ENCODE peak calls at places on chromosomes 1 and 21, in six cellular contexts. R is HCT116, E is upper lobe of left lung, P is HepG2, Z is GM12878, J is K562. O is an unnamed sample. For H3K4me1, the result is how much of the 10 kb centered on the place peaks cover.

GRCh38 chr1:200038645-200038986 is 11.1 kb downstream of the NR5A2 start:
- ATAC-seq in E (no peak), J (no peak), R (no peak), Z (no peak), P (no peak), O (no peak)

GRCh38 chr1:65065535-65066378 is 82.2 kb upstream of the AK4 start:
- ATAC-seq in E (no peak), R (no peak), Z (no peak), P (peak), J (no peak), O (no peak)

GRCh38 chr1:247367786-247368342 is 36.2 kb upstream of the ZNF496 start:
- ATAC-seq in E (no peak), P (no peak), Z (peak), J (peak), R (no peak), O (no peak)

GRCh38 chr1:82778612-82779011 is 977.9 kb downstream of the ADGRL2 start:
- ATAC-seq in R (no peak), E (no peak), Z (peak), P (no peak), J (no peak), O (no peak)

GRCh38 chr1:24728982-24729381 is 16.3 kb upstream of the CLIC4 start:
- ATAC-seq in P (no peak), R (no peak), E (no peak), J (no peak), Z (no peak), O (no peak)

GRCh38 chr1:175168782-175169181 is 23.8 kb downstream of the KIAA0040 start:
- ATAC-seq in E (no peak), R (peak), Z (no peak), P (no peak), J (peak), O (no peak)

GRCh38 chr21:36403713-36404112 is 18.5 kb downstream of the CHAF1B start:
- ATAC-seq in J (peak), Z (no peak), R (no peak), E (peak), P (no peak), O (no peak)

GRCh38 chr1:59901770-59902388 is 24.7 kb downstream of the CYP2J2 start:
- ATAC-seq in E (no peak), J (no peak), R (no peak), Z (no peak), P (no peak), O (no peak)

GRCh38 chr1:18352640-18353245 is 128.0 kb upstream of the KLHDC7A start:
- ATAC-seq in Z (no peak), P (no peak), E (no peak), R (no peak), J (no peak), O (no peak)

GRCh38 chr1:240462277-240462676 is 149.7 kb downstream of the GREM2 start:
- ATAC-seq in Z (no peak), J (no peak), E (no peak), R (no peak), P (no peak), O (no peak)

GRCh38 chr21:18553786-18554185 is 150.2 kb upstream of the TMPRSS15 start:
- ATAC-seq in J (no peak), Z (no peak), E (no peak), P (no peak), R (no peak), O (no peak)

GRCh38 chr1:108016451-108016920 is 51.5 kb upstream of the VAV3 start:
- ATAC-seq in R (no peak), Z (peak), J (peak), P (no peak), E (peak), O (no peak)

GRCh38 chr1:219666242-219666641 is 53.3 kb upstream of the ZC3H11B start:
- ATAC-seq in P (no peak), R (no peak), Z (no peak), E (peak), J (no peak), O (peak)

GRCh38 chr21:35084869-35085268 is 35.8 kb upstream of the RUNX1 start:
- ATAC-seq in P (no peak), J (no peak), E (peak), R (no peak), Z (no peak), O (no peak)

GRCh38 chr1:236455242-236455641 is 61.2 kb downstream of the EDARADD start:
- ATAC-seq in J (no peak), R (no peak), P (no peak), E (no peak), Z (no peak), O (no peak)
- TF ChIP-seq POLR2A in J (no peak), R (no peak), P (no peak), E (no peak), Z (no peak), O (no peak)

GRCh38 chr1:110872366-110872744 is 593 bp upstream of the CD53 start:
- ATAC-seq in J (no peak), P (no peak), E (no peak), R (no peak), Z (peak), O (no peak)

GRCh38 chr1:110870721-110871388 is 2.1 kb upstream of the CD53 start:
- ATAC-seq in E (no peak), Z (no peak), R (no peak), P (no peak), J (no peak), O (no peak)

GRCh38 chr1:110873856-110874255 is 908 bp downstream of the CD53 start:
- ATAC-seq in Z (no peak), J (no peak), P (no peak), R (no peak), E (no peak), O (no peak)

GRCh38 chr1:110874303-110875215 is 1.6 kb downstream of the CD53 start:
- ATAC-seq in Z (peak), J (peak), P (no peak), E (peak), R (no peak), O (no peak)

GRCh38 chr1:110872745-110873435 is at the start of gene CD53:
- ATAC-seq in P (no peak), E (peak), R (no peak), Z (peak), J (peak), O (no peak)
- H3K4me1 ChIP-seq in P (under half), E (under half), R (under half), Z (under half), J (half or more), O (under half)

DNA sequence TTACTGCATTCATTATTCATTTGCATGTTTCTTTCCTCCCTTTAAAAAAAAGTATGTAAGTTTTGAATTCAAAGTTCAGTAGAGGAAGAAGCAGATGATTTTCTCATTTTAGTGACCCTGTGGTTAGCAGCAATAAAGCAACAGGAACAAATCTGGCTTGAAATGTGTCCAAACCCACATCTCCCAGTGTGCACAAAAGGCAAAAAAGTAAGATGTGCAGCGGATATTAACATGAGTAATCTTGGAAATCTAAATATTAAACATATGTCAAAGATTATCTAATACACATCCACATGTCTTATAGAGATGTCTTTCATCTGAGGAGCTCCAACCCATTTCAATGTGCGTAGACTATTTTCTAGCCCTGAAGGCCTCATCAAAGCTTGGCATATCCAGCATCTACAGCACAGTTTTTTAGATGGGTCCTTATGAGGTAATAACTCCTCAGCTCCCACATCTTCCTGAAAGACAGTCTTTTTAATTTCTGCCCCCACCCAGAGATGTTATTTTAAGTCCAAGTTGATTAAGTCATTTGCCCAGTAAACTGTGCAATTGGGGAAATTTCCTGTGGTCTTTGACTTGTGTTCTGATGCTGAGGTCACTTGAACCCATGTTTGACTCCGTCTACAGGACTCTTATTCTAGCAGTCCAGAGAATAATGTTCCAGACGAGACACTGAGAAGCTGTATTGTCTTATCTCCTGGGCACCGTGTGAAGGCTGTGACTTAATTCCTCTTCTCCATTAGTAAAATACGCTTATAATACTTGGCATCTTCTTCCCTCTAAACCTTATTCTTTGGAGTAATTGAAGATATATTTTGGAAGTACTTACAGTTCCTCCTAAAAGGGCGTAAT is 73.7 kb downstream of the LMO4 start:
- ATAC-seq in R (no peak), P (no peak), J (no peak), E (peak), Z (no peak), O (no peak)
- TF ChIP-seq POLR2AphosphoS5 in R (no peak), P (no peak), J (no peak), E (no peak), Z (no peak), O (no peak)

GRCh38 chr21:46393941-46394818 is 64.5 kb upstream of the DIP2A start:
- ATAC-seq in E (no peak), P (peak), Z (no peak), J (no peak), R (no peak), O (no peak)
- TF ChIP-seq POLR2A in E (no peak), P (no peak), Z (no peak), J (no peak), R (no peak), O (no peak)

GRCh38 chr1:47830856-47831255 is 166.3 kb downstream of the TRABD2B start:
- ATAC-seq in Z (no peak), E (no peak), R (no peak), P (no peak), J (no peak), O (no peak)
- H3K4me1 ChIP-seq in Z (under half), E (under half), R (under half), P (half or more), J (under half), O (under half)

GRCh38 chr1:94843430-94843829 is 23.3 kb downstream of the SLC44A3 start:
- ATAC-seq in Z (no peak), R (no peak), P (no peak), E (no peak), J (no peak), O (no peak)
- TF ChIP-seq POLR2AphosphoS5 in Z (no peak), R (no peak), P (no peak), E (no peak), J (no peak), O (no peak)

GRCh38 chr21:45363921-45364463 is 41.0 kb upstream of the COL18A1 start:
- ATAC-seq in Z (peak), R (peak), J (peak), P (no peak), E (peak), O (peak)
- TF ChIP-seq POLR2A in Z (no peak), R (no peak), J (no peak), P (no peak), E (no peak), O (no peak)

DNA sequence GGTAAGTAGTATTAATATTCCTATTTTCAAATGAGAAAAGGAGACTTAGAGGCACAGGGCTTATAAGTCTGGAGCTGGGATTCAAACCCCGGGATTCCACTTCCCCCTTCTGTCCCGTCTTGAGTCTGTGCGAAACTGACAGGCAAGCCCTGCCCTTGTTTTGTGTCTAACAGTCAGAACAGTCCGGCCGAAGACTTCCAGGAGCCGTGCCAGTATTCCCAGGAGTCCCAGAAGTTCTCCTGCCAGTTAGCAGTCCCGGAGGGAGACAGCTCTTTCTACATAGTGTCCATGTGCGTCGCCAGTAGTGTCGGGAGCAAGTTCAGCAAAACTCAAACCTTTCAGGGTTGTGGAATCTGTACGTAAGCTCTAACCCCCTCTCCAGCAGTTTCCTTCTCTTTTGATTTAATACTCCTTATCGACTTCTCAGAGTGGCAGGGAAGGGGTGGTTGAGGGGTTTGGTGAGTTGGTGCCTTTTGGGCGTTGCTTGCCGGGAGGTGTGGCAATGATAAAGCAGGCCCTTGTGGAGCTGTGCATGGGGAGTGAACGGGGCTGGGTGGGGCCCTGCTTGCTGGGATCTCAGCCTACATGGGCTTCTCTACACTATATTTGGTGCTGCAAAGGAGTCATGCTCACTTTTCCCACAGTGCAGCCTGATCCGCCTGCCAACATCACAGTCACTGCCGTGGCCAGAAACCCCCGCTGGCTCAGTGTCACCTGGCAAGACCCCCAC is 29.4 kb downstream of the IL6R start:
- ATAC-seq in P (no peak), E (peak), R (no peak), Z (no peak), J (peak), O (peak)
- H3K4me1 ChIP-seq in P (under half), E (under half), R (under half), Z (under half), J (under half), O (half or more)